ENCODE peak calls at places on chromosomes 2 and 18, in five cellular contexts. One of them, this sample, is unnamed.

GRCh38 chr2:96533292-96534073 is 3.1 kb upstream of the ARID5A start:
- DNase-seq in upper lobe of right lung: peak; percentile 83
- DNase-seq in foreskin fibroblast: peak; percentile 90
- DNase-seq in right lobe of liver: no peak
- DNase-seq in tibial nerve: peak; percentile 81
- DNase-seq in this sample: peak; percentile 81

GRCh38 chr2:64939332-64939917 is 49.8 kb upstream of the SLC1A4 start:
- DNase-seq in right lobe of liver: no peak
- DNase-seq in tibial nerve: no peak
- DNase-seq in upper lobe of right lung: no peak
- DNase-seq in foreskin fibroblast: no peak
- DNase-seq in this sample: no peak

GRCh38 chr18:22336406-22336805 is 81.3 kb downstream of the CTAGE1 start:
- DNase-seq in foreskin fibroblast: no peak
- DNase-seq in upper lobe of right lung: no peak
- DNase-seq in tibial nerve: no peak
- DNase-seq in right lobe of liver: no peak
- DNase-seq in this sample: no peak

GRCh38 chr18:79788096-79789085 is 9.3 kb upstream of the KCNG2 start:
- DNase-seq in right lobe of liver: peak; percentile 49
- DNase-seq in tibial nerve: no peak
- DNase-seq in foreskin fibroblast: no peak
- DNase-seq in upper lobe of right lung: peak; percentile 48
- DNase-seq in this sample: no peak

GRCh38 chr2:25252291-25253152 is 84.1 kb upstream of the POMC start:
- DNase-seq in right lobe of liver: no peak
- DNase-seq in upper lobe of right lung: peak; percentile 86
- DNase-seq in foreskin fibroblast: peak; percentile 68
- DNase-seq in tibial nerve: peak; percentile 54
- DNase-seq in this sample: no peak

GRCh38 chr2:99806758-99807157 is 316.9 kb upstream of the REV1 start:
- DNase-seq in right lobe of liver: no peak
- DNase-seq in foreskin fibroblast: peak; percentile 78
- DNase-seq in upper lobe of right lung: no peak
- DNase-seq in tibial nerve: no peak
- DNase-seq in this sample: peak; percentile 79

GRCh38 chr2:100200985-100201384 is 58.6 kb upstream of the AFF3 start:
- DNase-seq in right lobe of liver: no peak
- DNase-seq in upper lobe of right lung: no peak
- DNase-seq in tibial nerve: no peak
- DNase-seq in foreskin fibroblast: peak; percentile 23
- DNase-seq in this sample: no peak

GRCh38 chr2:191169456-191170300 is 18.9 kb upstream of the STAT4 start:
- DNase-seq in tibial nerve: no peak
- DNase-seq in right lobe of liver: no peak
- DNase-seq in upper lobe of right lung: no peak
- DNase-seq in foreskin fibroblast: no peak
- DNase-seq in this sample: no peak

GRCh38 chr18:3321133-3321812 is 59.3 kb downstream of the MYL12B start:
- DNase-seq in foreskin fibroblast: peak; percentile 88
- DNase-seq in tibial nerve: no peak
- DNase-seq in upper lobe of right lung: no peak
- DNase-seq in right lobe of liver: no peak
- DNase-seq in this sample: peak; percentile 64

GRCh38 chr2:151999058-151999457 is 99.8 kb downstream of the CACNB4 start:
- DNase-seq in tibial nerve: no peak
- DNase-seq in upper lobe of right lung: peak; percentile 65
- DNase-seq in foreskin fibroblast: peak; percentile 70
- DNase-seq in right lobe of liver: no peak
- DNase-seq in this sample: peak; percentile 28

GRCh38 chr2:157279331-157279730 is 21.8 kb downstream of the GALNT5 start:
- DNase-seq in right lobe of liver: no peak
- DNase-seq in foreskin fibroblast: no peak
- DNase-seq in tibial nerve: no peak
- DNase-seq in upper lobe of right lung: no peak
- DNase-seq in this sample: no peak

GRCh38 chr2:236939751-236940229 is 145.9 kb upstream of the COPS8 start:
- DNase-seq in tibial nerve: no peak
- DNase-seq in foreskin fibroblast: peak; percentile 22
- DNase-seq in right lobe of liver: no peak
- DNase-seq in upper lobe of right lung: no peak
- DNase-seq in this sample: no peak

GRCh38 chr2:171266102-171266501 is 105.4 kb upstream of the TLK1 start:
- DNase-seq in right lobe of liver: no peak
- DNase-seq in tibial nerve: no peak
- DNase-seq in upper lobe of right lung: no peak
- DNase-seq in foreskin fibroblast: no peak
- DNase-seq in this sample: no peak

GRCh38 chr2:89833780-89834117 is 1142.3 kb downstream of the RPIA start:
- DNase-seq in tibial nerve: no peak
- DNase-seq in right lobe of liver: no peak
- DNase-seq in upper lobe of right lung: no peak
- DNase-seq in foreskin fibroblast: peak; percentile 16
- DNase-seq in this sample: no peak

GRCh38 chr2:48530033-48530804 is at the start of gene STON1:
- DNase-seq in tibial nerve: no peak
- DNase-seq in right lobe of liver: peak; percentile 63
- DNase-seq in upper lobe of right lung: peak; percentile 78
- DNase-seq in foreskin fibroblast: peak; percentile 66
- DNase-seq in this sample: no peak

GRCh38 chr18:27967938-27968803 is 208.8 kb downstream of the CDH2 start:
- DNase-seq in upper lobe of right lung: no peak
- DNase-seq in foreskin fibroblast: peak; percentile 3
- DNase-seq in tibial nerve: no peak
- DNase-seq in right lobe of liver: no peak
- DNase-seq in this sample: no peak

GRCh38 chr18:76421291-76422078 is 73.6 kb downstream of the ZNF516 start:
- DNase-seq in upper lobe of right lung: peak; percentile 80
- DNase-seq in right lobe of liver: no peak
- DNase-seq in foreskin fibroblast: peak; percentile 59
- DNase-seq in tibial nerve: no peak
- DNase-seq in this sample: no peak

GRCh38 chr2:11005032-11005431 is 93.3 kb downstream of the KCNF1 start:
- DNase-seq in right lobe of liver: no peak
- DNase-seq in tibial nerve: no peak
- DNase-seq in upper lobe of right lung: no peak
- DNase-seq in foreskin fibroblast: no peak
- DNase-seq in this sample: no peak

GRCh38 chr2:196809260-196809659 is at the start of gene C2orf66:
- DNase-seq in right lobe of liver: no peak
- DNase-seq in tibial nerve: no peak
- DNase-seq in upper lobe of right lung: no peak
- DNase-seq in foreskin fibroblast: no peak
- DNase-seq in this sample: no peak

GRCh38 chr2:196804381-196804780 is 4.8 kb downstream of the C2orf66 start:
- DNase-seq in right lobe of liver: no peak
- DNase-seq in upper lobe of right lung: no peak
- DNase-seq in tibial nerve: no peak
- DNase-seq in foreskin fibroblast: peak; percentile 6
- DNase-seq in this sample: peak; percentile 19

DNA sequence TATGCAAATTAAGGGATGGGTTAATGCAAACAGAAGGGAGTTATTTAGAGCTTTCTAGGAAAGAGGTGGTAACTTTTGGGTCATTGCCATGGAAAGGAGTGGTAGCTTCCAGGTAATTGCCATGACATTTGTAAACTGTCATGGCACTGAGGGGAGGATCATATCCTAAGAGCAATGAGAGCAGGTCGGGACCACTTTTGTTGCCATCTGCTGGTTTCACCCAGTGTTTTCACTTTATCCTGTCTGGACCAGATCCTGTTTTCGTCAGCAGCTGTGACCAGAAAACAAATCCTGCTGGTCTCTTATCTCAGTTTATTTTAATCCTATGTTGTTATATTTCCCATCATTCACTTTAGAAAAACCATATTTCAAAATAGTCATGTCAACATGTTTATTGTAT is 874 bp downstream of the C2orf66 start:
- DNase-seq in foreskin fibroblast: no peak
- DNase-seq in tibial nerve: no peak
- DNase-seq in right lobe of liver: no peak
- DNase-seq in upper lobe of right lung: no peak
- DNase-seq in this sample: no peak
- TF ChIP-seq CTCF in foreskin fibroblast: no peak
- TF ChIP-seq CTCF in tibial nerve: no peak
- TF ChIP-seq CTCF in right lobe of liver: no peak
- TF ChIP-seq CTCF in upper lobe of right lung: no peak
- TF ChIP-seq CTCF in this sample: no peak

GRCh38 chr18:25066536-25066935 is 285.4 kb downstream of the ZNF521 start:
- DNase-seq in foreskin fibroblast: no peak
- DNase-seq in right lobe of liver: no peak
- DNase-seq in upper lobe of right lung: no peak
- DNase-seq in tibial nerve: no peak
- DNase-seq in this sample: no peak

GRCh38 chr18:25058520-25058919 is 293.4 kb downstream of the ZNF521 start:
- DNase-seq in foreskin fibroblast: no peak
- DNase-seq in right lobe of liver: no peak
- DNase-seq in upper lobe of right lung: no peak
- DNase-seq in tibial nerve: no peak
- DNase-seq in this sample: no peak

GRCh38 chr18:25067291-25068050 is 284.5 kb downstream of the ZNF521 start:
- DNase-seq in right lobe of liver: no peak
- DNase-seq in foreskin fibroblast: no peak
- DNase-seq in tibial nerve: no peak
- DNase-seq in upper lobe of right lung: no peak
- DNase-seq in this sample: no peak

GRCh38 chr18:25061345-25061744 is 290.6 kb downstream of the ZNF521 start:
- DNase-seq in upper lobe of right lung: no peak
- DNase-seq in right lobe of liver: no peak
- DNase-seq in tibial nerve: no peak
- DNase-seq in foreskin fibroblast: no peak
- DNase-seq in this sample: no peak

DNA sequence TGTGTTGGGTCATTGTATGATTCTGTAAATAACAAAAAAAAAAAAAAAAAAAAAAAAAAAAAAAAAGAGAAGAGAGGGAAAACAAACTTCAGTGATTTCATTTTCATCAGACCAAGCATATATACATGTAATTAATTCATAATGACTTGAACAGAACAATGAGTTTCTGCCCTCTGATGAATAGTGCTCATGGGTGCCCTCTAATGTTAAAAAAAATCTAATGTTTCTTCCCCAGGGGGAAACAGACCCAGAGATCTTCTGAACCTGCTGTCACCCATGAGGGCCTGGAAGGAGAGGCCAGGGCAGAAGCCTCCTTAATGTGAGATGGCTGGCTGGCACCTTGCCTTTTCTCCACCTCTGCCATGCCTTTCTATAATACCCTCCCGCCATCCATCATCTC is 289.2 kb downstream of the ZNF521 start:
- DNase-seq in upper lobe of right lung: no peak
- DNase-seq in right lobe of liver: no peak
- DNase-seq in tibial nerve: no peak
- DNase-seq in foreskin fibroblast: no peak
- DNase-seq in this sample: no peak
- TF ChIP-seq CTCF in upper lobe of right lung: no peak
- TF ChIP-seq CTCF in right lobe of liver: no peak
- TF ChIP-seq CTCF in tibial nerve: no peak
- TF ChIP-seq CTCF in foreskin fibroblast: no peak
- TF ChIP-seq CTCF in this sample: no peak

DNA sequence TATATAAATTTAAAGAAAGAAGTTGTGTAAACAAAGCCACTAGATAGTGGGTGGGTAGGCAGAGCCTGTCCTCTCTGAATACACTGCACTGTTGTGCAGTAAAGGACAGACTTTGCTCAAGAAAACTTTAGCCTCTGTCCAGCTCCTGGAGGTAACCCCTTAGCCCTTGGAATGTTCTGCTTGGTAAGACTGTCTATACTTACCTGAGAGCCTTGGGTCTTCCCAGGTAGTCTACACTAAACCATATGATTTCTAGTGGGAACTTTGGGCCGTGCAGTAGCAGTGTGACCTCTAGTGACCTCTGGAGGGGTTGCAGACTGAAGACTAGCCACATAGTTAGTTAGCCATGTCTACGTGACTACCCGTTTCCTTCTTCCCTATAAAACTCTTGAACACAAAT is 678.3 kb upstream of the NRXN1 start:
- DNase-seq in right lobe of liver: no peak
- DNase-seq in foreskin fibroblast: no peak
- DNase-seq in tibial nerve: no peak
- DNase-seq in upper lobe of right lung: no peak
- DNase-seq in this sample: no peak
- TF ChIP-seq CTCF in right lobe of liver: peak; percentile 34
- TF ChIP-seq CTCF in foreskin fibroblast: no peak
- TF ChIP-seq CTCF in tibial nerve: no peak
- TF ChIP-seq CTCF in upper lobe of right lung: no peak
- TF ChIP-seq CTCF in this sample: no peak

GRCh38 chr18:30457156-30457555 is 585.4 kb downstream of the DSC3 start:
- DNase-seq in right lobe of liver: no peak
- DNase-seq in foreskin fibroblast: no peak
- DNase-seq in upper lobe of right lung: no peak
- DNase-seq in tibial nerve: no peak
- DNase-seq in this sample: no peak
- TF ChIP-seq CTCF in right lobe of liver: no peak
- TF ChIP-seq CTCF in foreskin fibroblast: no peak
- TF ChIP-seq CTCF in upper lobe of right lung: no peak
- TF ChIP-seq CTCF in tibial nerve: no peak
- TF ChIP-seq CTCF in this sample: no peak

GRCh38 chr2:219836647-219837177 is 209.3 kb downstream of the SLC4A3 start:
- DNase-seq in right lobe of liver: no peak
- DNase-seq in tibial nerve: no peak
- DNase-seq in foreskin fibroblast: peak; percentile 41
- DNase-seq in upper lobe of right lung: no peak
- DNase-seq in this sample: peak; percentile 30
- TF ChIP-seq CTCF in right lobe of liver: peak; percentile 38
- TF ChIP-seq CTCF in tibial nerve: peak; percentile 15
- TF ChIP-seq CTCF in foreskin fibroblast: peak; percentile 29
- TF ChIP-seq CTCF in upper lobe of right lung: peak; percentile 11
- TF ChIP-seq CTCF in this sample: peak; percentile 77

GRCh38 chr2:213806125-213806726 is 522.0 kb downstream of the SPAG16 start:
- DNase-seq in foreskin fibroblast: peak; percentile 52
- DNase-seq in upper lobe of right lung: no peak
- DNase-seq in tibial nerve: no peak
- DNase-seq in right lobe of liver: no peak
- DNase-seq in this sample: peak; percentile 28
- TF ChIP-seq CTCF in foreskin fibroblast: peak; percentile 12
- TF ChIP-seq CTCF in upper lobe of right lung: peak; percentile 34
- TF ChIP-seq CTCF in tibial nerve: peak; percentile 32
- TF ChIP-seq CTCF in right lobe of liver: peak; percentile 44
- TF ChIP-seq CTCF in this sample: peak; percentile 85

GRCh38 chr2:74474899-74475298 is 2.4 kb upstream of the MRPL53 start:
- DNase-seq in right lobe of liver: no peak
- DNase-seq in upper lobe of right lung: no peak
- DNase-seq in tibial nerve: no peak
- DNase-seq in foreskin fibroblast: no peak
- DNase-seq in this sample: no peak
- TF ChIP-seq CTCF in right lobe of liver: peak; percentile 9
- TF ChIP-seq CTCF in upper lobe of right lung: no peak
- TF ChIP-seq CTCF in tibial nerve: no peak
- TF ChIP-seq CTCF in foreskin fibroblast: peak; percentile 16
- TF ChIP-seq CTCF in this sample: peak; percentile 62

GRCh38 chr2:86033751-86034680 is 71.7 kb downstream of the POLR1A start:
- DNase-seq in upper lobe of right lung: no peak
- DNase-seq in right lobe of liver: peak; percentile 25
- DNase-seq in foreskin fibroblast: no peak
- DNase-seq in tibial nerve: no peak
- DNase-seq in this sample: no peak
- TF ChIP-seq CTCF in upper lobe of right lung: no peak
- TF ChIP-seq CTCF in right lobe of liver: no peak
- TF ChIP-seq CTCF in foreskin fibroblast: no peak
- TF ChIP-seq CTCF in tibial nerve: no peak
- TF ChIP-seq CTCF in this sample: no peak

This sample was measured in HFFc6.